ENCODE peak calls at places on chromosomes 1 and 21, in five cellular contexts. K, E, J, Z and N are unnamed samples. For H3K36me3, the result is how much of the 10 kb centered on the place peaks cover.

GRCh38 chr1:62389531-62389930 is 47.3 kb upstream of the USP1 start:
- DNase-seq in K (no peak), E (no peak), Z (no peak), J (no peak), N (no peak)

GRCh38 chr1:12477936-12478611 is 139.9 kb downstream of the DHRS3 start:
- DNase-seq in Z (peak), K (peak), E (peak), J (peak), N (peak)

GRCh38 chr1:69523032-69523431 is 44.7 kb upstream of the LRRC7 start:
- DNase-seq in Z (no peak), E (no peak), J (no peak), K (no peak), N (no peak)

GRCh38 chr1:115463347-115463746 is 125.3 kb upstream of the NGF start:
- DNase-seq in E (no peak), K (no peak), Z (no peak), J (no peak), N (no peak)

GRCh38 chr1:47998396-47998990 is 1.3 kb upstream of the TRABD2B start:
- DNase-seq in Z (no peak), E (no peak), J (no peak), K (no peak), N (no peak)

GRCh38 chr1:46747683-46748288 is 28.9 kb upstream of the EFCAB14 start:
- DNase-seq in K (peak), E (no peak), J (peak), Z (peak), N (no peak)

GRCh38 chr1:22830131-22830566 is 119.5 kb downstream of the EPHB2 start:
- DNase-seq in Z (no peak), E (no peak), K (no peak), J (no peak), N (no peak)

GRCh38 chr21:45993210-45994085 is 11.9 kb downstream of the COL6A1 start:
- DNase-seq in J (no peak), Z (no peak), K (peak), E (peak), N (no peak)

DNA sequence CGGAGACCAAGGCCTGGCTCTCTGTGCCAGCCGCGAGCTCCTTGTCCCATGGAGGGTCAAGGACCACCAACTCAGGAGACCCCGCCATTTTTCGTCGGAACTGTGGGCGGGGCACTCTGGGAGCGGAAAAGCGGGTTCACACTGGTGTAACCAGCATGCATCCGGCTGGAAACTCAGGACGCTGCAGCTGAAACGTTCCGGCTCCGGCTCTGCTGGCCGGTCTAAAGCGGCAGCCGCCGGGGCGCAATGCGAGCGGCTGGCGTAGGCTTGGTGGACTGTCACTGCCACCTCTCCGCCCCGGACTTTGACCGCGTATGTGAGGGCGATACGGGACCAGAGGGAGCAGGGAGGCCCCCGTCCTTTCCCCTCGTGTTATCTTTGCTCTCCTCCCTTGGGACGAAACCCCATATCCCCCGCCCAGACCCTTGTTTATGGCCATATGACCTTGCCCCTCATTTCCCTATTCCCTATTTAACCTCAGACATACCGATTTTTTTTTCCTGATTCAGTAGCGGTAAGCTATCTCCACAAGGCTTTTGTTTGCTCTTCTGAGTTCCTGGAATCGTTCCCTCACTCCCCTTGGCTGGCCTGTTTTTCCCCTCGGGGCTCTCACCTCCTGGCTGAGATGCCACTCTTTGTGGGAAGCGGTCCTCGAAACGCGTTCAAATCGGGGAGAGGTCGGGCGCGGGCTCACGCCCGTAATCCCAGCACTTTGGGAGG is at the start of the genes NSL1 and TATDN3:
- DNase-seq in J (peak), Z (peak), K (peak), E (peak), N (peak)
- TF ChIP-seq POLR2A in J (peak), Z (no peak), K (peak), E (peak), N (peak)

DNA sequence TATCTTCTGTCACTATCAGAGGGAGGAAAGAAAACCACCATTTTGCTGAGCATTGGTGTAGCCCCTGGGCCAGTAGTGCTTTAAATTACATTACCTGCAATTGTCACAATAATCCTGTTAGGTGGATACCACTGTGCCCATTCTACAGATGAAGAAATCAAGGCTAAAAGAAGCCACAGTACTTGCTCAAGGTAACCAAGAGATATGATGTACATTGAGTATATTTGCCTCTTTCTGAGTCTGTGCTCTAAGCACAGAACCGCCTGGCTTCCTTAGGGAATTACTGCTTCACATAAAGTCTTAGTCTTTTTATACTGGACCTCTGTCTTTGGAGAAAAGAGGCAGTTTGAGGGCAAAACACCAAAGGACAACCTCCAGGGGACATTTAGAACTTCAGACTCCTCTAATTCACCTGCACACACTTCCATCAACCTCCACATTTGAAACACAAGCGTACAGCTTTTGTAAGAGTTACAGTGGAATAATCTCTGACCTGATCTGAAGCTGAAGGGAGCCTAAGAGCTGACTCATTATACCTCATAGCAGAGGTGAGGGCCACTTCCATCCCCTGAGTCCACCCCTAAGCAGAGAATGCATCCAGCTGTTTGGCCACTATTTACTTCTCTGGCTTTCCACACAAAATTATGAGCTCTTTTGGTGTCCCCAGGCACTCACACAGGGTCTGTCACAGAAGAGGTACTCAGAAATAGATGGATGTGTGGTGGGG is 61.8 kb downstream of the PLPP3 start:
- DNase-seq in J (no peak), E (no peak), Z (no peak), K (no peak), N (no peak)
- H3K36me3 ChIP-seq in J (under half), E (under half), Z (half or more), K (under half), N (under half)

DNA sequence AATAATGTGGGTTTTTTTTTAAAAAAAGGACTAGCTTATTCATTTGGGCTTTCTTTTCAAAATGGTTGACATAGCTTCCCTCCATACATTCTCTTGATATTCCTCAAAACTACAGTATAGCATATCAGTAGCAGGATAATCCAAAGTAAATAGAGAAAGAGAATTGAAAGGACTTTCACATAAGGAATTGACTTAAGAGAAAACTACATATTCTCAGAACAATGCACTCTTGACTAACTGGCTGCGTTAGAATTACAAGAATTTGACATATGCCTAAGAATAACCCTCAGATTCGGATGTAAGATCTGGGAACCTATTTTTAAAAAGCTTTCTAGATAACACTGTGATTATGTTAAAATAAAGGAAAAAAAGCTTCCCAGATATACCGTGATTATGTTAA is 3.1 kb downstream of the PRKAB2 start:
- DNase-seq in K (no peak), Z (no peak), E (no peak), J (no peak), N (no peak)
- H3K27ac ChIP-seq in K (peak), Z (no peak), E (no peak), J (no peak), N (peak)

DNA sequence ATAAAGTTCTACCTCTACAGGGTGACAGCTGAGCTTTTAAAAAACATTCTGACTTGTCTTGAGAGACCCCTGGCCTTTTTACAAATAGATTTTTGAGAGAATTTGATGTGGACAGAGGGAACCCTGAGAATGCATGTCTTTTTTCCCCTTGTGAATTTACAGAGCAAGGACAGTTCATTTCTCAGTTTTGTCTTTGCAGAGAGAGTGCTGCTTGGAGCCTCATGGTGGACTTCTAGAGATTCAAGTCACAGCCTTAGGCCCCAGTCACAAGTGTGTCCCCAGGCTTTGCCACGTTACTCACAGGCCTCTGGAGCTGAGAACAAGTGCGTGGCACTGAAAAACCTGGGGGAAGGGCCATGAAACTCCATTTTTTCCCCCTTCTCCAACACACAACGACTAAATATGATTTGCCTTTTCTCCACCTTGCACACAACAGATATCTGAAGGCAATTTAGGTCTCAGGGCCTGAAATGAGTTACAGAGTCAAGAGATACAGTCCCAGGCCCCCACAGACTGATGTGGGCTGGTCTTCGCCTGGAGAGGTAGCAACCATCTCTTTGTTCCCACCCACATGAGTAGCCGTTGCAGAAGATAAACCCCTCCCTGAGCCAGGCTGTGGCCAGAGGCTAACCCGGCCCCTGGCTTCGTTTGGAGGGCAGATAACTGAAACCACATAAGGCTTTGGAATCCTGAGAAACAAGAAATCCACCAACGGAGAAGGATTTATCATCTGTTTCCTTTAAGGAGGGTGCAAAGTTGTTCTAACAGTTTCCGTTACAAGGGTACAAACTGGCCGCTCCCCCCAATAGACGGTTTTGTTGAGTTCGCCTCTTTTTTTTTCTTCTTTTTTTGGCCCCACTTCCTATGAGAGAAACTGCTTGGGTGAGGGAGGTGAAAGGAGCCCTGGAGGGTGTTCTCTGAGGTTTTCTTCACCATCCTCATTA is 1.0 kb upstream of the PIGV start:
- DNase-seq in K (peak), J (peak), Z (peak), E (peak), N (peak)
- TF ChIP-seq POLR2A in K (peak), J (no peak), Z (no peak), E (peak), N (no peak)

GRCh38 chr1:53807916-53808315 is 30.2 kb downstream of the NDC1 start:
- DNase-seq in E (no peak), K (no peak), J (no peak), Z (no peak), N (no peak)

GRCh38 chr1:53800621-53801020 is 37.5 kb downstream of the NDC1 start:
- DNase-seq in J (no peak), Z (no peak), K (no peak), E (no peak), N (no peak)

GRCh38 chr1:53804181-53804580 is 33.9 kb downstream of the NDC1 start:
- DNase-seq in J (no peak), K (no peak), E (no peak), Z (no peak), N (no peak)

GRCh38 chr1:53810497-53810896 is 27.6 kb downstream of the NDC1 start:
- DNase-seq in Z (no peak), E (no peak), K (no peak), J (no peak), N (no peak)

DNA sequence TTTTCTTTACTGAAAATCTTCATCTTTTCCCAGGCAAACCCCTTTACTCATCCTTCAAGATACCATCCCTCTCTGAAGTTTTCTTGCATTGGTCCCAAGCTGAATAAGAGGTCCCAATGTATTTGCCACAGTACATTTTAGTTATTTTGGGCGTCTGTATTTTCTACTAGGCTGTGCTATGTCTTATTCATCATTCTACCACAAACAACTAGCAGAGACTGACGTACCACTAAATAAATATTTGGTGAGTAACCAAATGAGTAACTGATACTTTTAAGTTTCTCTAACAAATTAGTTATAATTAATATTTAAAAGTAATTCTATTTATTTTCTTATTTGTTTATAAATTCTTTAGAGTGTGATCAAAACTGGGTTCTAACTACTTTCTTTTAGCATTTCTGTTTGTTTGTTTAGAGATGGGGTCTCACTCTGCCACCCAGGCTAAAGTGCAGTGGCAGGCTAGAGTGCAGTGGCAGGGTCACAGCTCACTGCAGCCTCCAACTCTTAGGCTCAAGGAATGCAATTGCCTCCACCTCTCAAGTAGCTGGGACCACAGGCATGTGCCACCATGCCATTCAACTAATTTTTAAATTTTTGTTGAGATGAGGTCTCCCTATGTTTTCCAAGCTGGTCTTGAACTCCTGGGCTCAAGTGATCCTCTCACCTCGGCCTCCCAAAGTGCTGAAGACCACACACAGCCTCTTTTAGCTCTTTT is 33.1 kb downstream of the NDC1 start:
- DNase-seq in K (no peak), E (no peak), J (no peak), Z (no peak), N (no peak)
- H3K36me3 ChIP-seq in K (under half), E (under half), J (under half), Z (half or more), N (under half)

GRCh38 chr1:236576004-236576403 is 28.3 kb downstream of the HEATR1 start:
- DNase-seq in J (no peak), E (no peak), Z (no peak), K (no peak), N (no peak)
- H3K27ac ChIP-seq in J (no peak), E (no peak), Z (no peak), K (no peak), N (no peak)

GRCh38 chr1:155005076-155005971 is 2.7 kb downstream of the ZBTB7B start:
- DNase-seq in K (peak), E (peak), Z (peak), J (peak), N (peak)
- TF ChIP-seq POLR2A in K (peak), E (no peak), Z (no peak), J (no peak), N (peak)

GRCh38 chr1:197183195-197183748 is 36.8 kb upstream of the ASPM start:
- DNase-seq in Z (no peak), J (no peak), E (no peak), K (no peak), N (no peak)
- H3K36me3 ChIP-seq in Z (half or more), J (under half), E (under half), K (under half), N (half or more)

GRCh38 chr1:236100799-236101198 is 35.9 kb upstream of the NID1 start:
- DNase-seq in J (no peak), E (no peak), Z (no peak), K (no peak), N (no peak)

GRCh38 chr1:236101233-236102200 is 36.6 kb upstream of the NID1 start:
- DNase-seq in J (no peak), Z (no peak), K (no peak), E (no peak), N (no peak)

GRCh38 chr1:236099622-236100021 is 34.7 kb upstream of the NID1 start:
- DNase-seq in Z (no peak), E (no peak), K (no peak), J (no peak), N (no peak)

GRCh38 chr1:236095705-236096500 is 31.0 kb upstream of the NID1 start:
- DNase-seq in K (no peak), E (no peak), J (no peak), Z (no peak), N (no peak)

DNA sequence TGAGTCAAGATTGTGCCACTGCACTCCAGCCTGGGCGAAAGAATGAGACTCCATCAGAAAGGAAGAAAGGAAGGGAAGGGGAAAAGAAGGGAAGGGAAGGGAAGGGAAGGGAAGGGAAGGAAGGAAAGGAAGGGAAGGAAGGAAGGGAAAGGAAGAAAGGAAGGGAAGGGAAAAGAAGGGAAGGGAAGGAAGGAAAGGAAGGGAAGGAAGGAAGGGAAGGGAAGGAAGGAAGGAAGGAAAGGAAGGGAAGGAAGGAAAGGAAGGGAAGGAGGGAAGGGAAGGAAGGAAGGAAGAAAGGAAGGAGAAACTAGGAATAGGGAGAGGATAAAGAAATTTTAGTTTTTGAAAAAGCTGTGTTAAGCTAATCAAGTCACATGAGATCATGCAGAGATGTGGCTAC is 33.4 kb upstream of the NID1 start:
- DNase-seq in E (no peak), K (no peak), Z (no peak), J (no peak), N (no peak)
- H3K27ac ChIP-seq in E (no peak), K (no peak), Z (no peak), J (no peak), N (no peak)